ENCODE peak calls at places on chromosomes 16 and 17, in six cellular contexts. F is neuronal stem cell, W is heart right ventricle, J is HFFc6, B is EL, X is hippocampal formation. U is an unnamed sample.

GRCh38 chr16:25707982-25708583 is 16.3 kb downstream of the HS3ST4 start:
- DNase-seq in F (no peak), W (no peak), J (no peak), B (no peak), X (no peak), U (peak; percentile 14)

GRCh38 chr17:68197091-68197996 is 50.5 kb upstream of the AMZ2 start:
- DNase-seq in F (no peak), W (no peak), J (no peak), B (no peak), X (no peak), U (no peak)

GRCh38 chr17:1390422-1391367 is 9.3 kb downstream of the YWHAE start:
- DNase-seq in F (no peak), W (no peak), J (no peak), B (no peak), X (no peak), U (no peak)

GRCh38 chr16:18816286-18816685 is 14.9 kb upstream of the ARL6IP1 start:
- DNase-seq in F (no peak), W (no peak), J (no peak), B (no peak), X (no peak), U (no peak)

GRCh38 chr17:14101976-14102375 is 32.7 kb downstream of the COX10 start:
- DNase-seq in F (no peak), W (no peak), J (no peak), B (no peak), X (no peak), U (no peak)

GRCh38 chr16:4674926-4675530 is 18.3 kb upstream of the NUDT16L1 start:
- DNase-seq in F (no peak), W (no peak), J (no peak), B (no peak), X (no peak), U (no peak)

GRCh38 chr16:54397190-54397835 is 110.7 kb upstream of the IRX3 start:
- DNase-seq in F (no peak), W (no peak), J (peak; percentile 53), B (peak; percentile 79), X (no peak), U (no peak)

GRCh38 chr16:61580579-61580978 is 455.7 kb downstream of the CDH8 start:
- DNase-seq in F (no peak), W (no peak), J (no peak), B (no peak), X (no peak), U (no peak)

GRCh38 chr17:73586921-73587680 is 57.1 kb downstream of the SDK2 start:
- DNase-seq in F (no peak), W (peak; percentile 51), J (no peak), B (no peak), X (no peak), U (peak; percentile 42)

GRCh38 chr16:28219283-28219682 is 7.5 kb upstream of the XPO6 start:
- DNase-seq in F (no peak), W (no peak), J (no peak), B (no peak), X (no peak), U (no peak)

GRCh38 chr17:77319211-77320031 is 178.7 kb downstream of the SEC14L1 start:
- DNase-seq in F (no peak), W (peak; percentile 76), J (peak; percentile 88), B (peak; percentile 91), X (no peak), U (peak; percentile 87)

GRCh38 chr17:66661857-66662256 is 173.1 kb upstream of the CACNG5 start:
- DNase-seq in F (no peak), W (no peak), J (no peak), B (no peak), X (no peak), U (no peak)

GRCh38 chr16:15996432-15997109 is 47.2 kb downstream of the ABCC1 start:
- DNase-seq in F (no peak), W (peak; percentile 28), J (peak; percentile 89), B (peak; percentile 97), X (no peak), U (peak; percentile 99)

GRCh38 chr16:74984194-74984669 is 691 bp downstream of the WDR59 start:
- DNase-seq in F (no peak), W (no peak), J (peak; percentile 1), B (peak; percentile 34), X (no peak), U (no peak)

GRCh38 chr16:66212426-66212825 is 154.1 kb upstream of the CDH5 start:
- DNase-seq in F (no peak), W (no peak), J (no peak), B (no peak), X (no peak), U (no peak)

GRCh38 chr16:57166951-57167350 is 18.9 kb downstream of the PSME3IP1 start:
- DNase-seq in F (no peak), W (no peak), J (no peak), B (no peak), X (no peak), U (no peak)

GRCh38 chr16:82358601-82359221 is 188.7 kb upstream of the MPHOSPH6 start:
- DNase-seq in F (no peak), W (no peak), J (no peak), B (no peak), X (no peak), U (no peak)

GRCh38 chr17:57261084-57261461 is 4.8 kb downstream of the MSI2 start:
- DNase-seq in F (no peak), W (no peak), J (no peak), B (no peak), X (no peak), U (no peak)

GRCh38 chr16:68085259-68086071 is at the start of gene NFATC3:
- DNase-seq in F (no peak), W (peak; percentile 99), J (peak; percentile 96), B (peak; percentile 97), X (peak; percentile 99), U (peak; percentile 92)

GRCh38 chr17:29930399-29931010 is 477 bp upstream of the SSH2 start:
- DNase-seq in F (peak; percentile 57), W (no peak), J (no peak), B (no peak), X (peak; percentile 48), U (no peak)

GRCh38 chr16:81210807-81211206 is 27.7 kb upstream of the BCO1 start:
- DNase-seq in F (no peak), W (no peak), J (no peak), B (no peak), X (no peak), U (no peak)

GRCh38 chr16:71303938-71304337 is 14.7 kb upstream of the CMTR2 start:
- DNase-seq in F (no peak), W (no peak), J (no peak), B (no peak), X (no peak), U (no peak)

GRCh38 chr16:68093816-68094613 is 8.8 kb downstream of the NFATC3 start:
- DNase-seq in F (no peak), W (no peak), J (peak; percentile 55), B (peak; percentile 50), X (no peak), U (no peak)

GRCh38 chr17:9594065-9594464 is 17.6 kb downstream of the CFAP52 start:
- DNase-seq in F (no peak), W (no peak), J (no peak), B (no peak), X (no peak), U (no peak)

GRCh38 chr17:35286120-35286781 is 43.4 kb downstream of the SLFN5 start:
- DNase-seq in F (no peak), W (no peak), J (peak; percentile 2), B (no peak), X (no peak), U (no peak)

GRCh38 chr17:27323538-27324212 is 29.8 kb downstream of the WSB1 start:
- DNase-seq in F (no peak), W (peak; percentile 84), J (peak; percentile 22), B (peak; percentile 51), X (no peak), U (no peak)

GRCh38 chr16:81996664-81997529 is 14.4 kb downstream of the SDR42E1 start:
- DNase-seq in F (no peak), W (no peak), J (peak; percentile 55), B (peak; percentile 76), X (no peak), U (peak; percentile 47)